ENCODE peak calls at places on chromosome 21, in four cellular contexts. P is WTC11, M is K562, D is A549. I is an unnamed sample.
A peak's percentile ranks its signal among the peaks of the same experiment; 100 is the strongest.

GRCh38 chr21:39387461-39388037 is 38.7 kb upstream of the HMGN1 start:
- DNase-seq in P (peak; percentile 98), M (peak; percentile 99), D (peak; percentile 88), I (peak; percentile 83)

GRCh38 chr21:23939369-23940065 is 1667.8 kb downstream of the MRPL39 start:
- DNase-seq in P (no peak), M (no peak), D (no peak), I (no peak)

GRCh38 chr21:17105972-17106371 is 406.9 kb upstream of the CXADR start:
- DNase-seq in P (no peak), M (no peak), D (no peak), I (no peak)

GRCh38 chr21:38853421-38853919 is 47.7 kb downstream of the ETS2 start:
- DNase-seq in P (no peak), M (no peak), D (peak; percentile 75), I (peak; percentile 30)

GRCh38 chr21:40511976-40512375 is 335.0 kb downstream of the DSCAM start:
- DNase-seq in P (no peak), M (no peak), D (peak; percentile 31), I (no peak)

GRCh38 chr21:31248598-31248997 is 95.5 kb downstream of the TIAM1 start:
- DNase-seq in P (no peak), M (no peak), D (peak; percentile 1), I (no peak)

GRCh38 chr21:17610862-17611261 is 1.8 kb downstream of the BTG3 start:
- DNase-seq in P (no peak), M (no peak), D (peak; percentile 1), I (peak; percentile 13)

GRCh38 chr21:39022035-39022900 is 161.0 kb downstream of the PSMG1 start:
- DNase-seq in P (no peak), M (no peak), D (no peak), I (no peak)

GRCh38 chr21:27769763-27770162 is 802.9 kb upstream of the ADAMTS5 start:
- DNase-seq in P (no peak), M (no peak), D (no peak), I (no peak)

GRCh38 chr21:38913120-38913975 is 107.6 kb downstream of the ETS2 start:
- DNase-seq in P (peak; percentile 75), M (peak; percentile 67), D (peak; percentile 79), I (no peak)

GRCh38 chr21:17798796-17799195 is 20.4 kb downstream of the C21orf91 start:
- DNase-seq in P (no peak), M (no peak), D (no peak), I (no peak)

GRCh38 chr21:26572668-26573381 is at the start of gene CYYR1:
- DNase-seq in P (peak; percentile 75), M (no peak), D (no peak), I (no peak)

GRCh38 chr21:37429356-37429755 is 62.8 kb downstream of the DYRK1A start:
- DNase-seq in P (no peak), M (no peak), D (no peak), I (no peak)

GRCh38 chr21:32328595-32328994 is 29.9 kb downstream of the MRAP start:
- DNase-seq in P (no peak), M (no peak), D (no peak), I (no peak)

GRCh38 chr21:35291963-35292627 is 243.0 kb upstream of the RUNX1 start:
- DNase-seq in P (no peak), M (no peak), D (no peak), I (no peak)
- TF ChIP-seq NR3C1 in P (no peak), M (no peak), D (no peak), I (no peak)

GRCh38 chr21:42225042-42225441 is 6.1 kb downstream of the ABCG1 start:
- DNase-seq in P (no peak), M (no peak), D (no peak), I (no peak)

GRCh38 chr21:42223826-42224575 is 5.1 kb downstream of the ABCG1 start:
- DNase-seq in P (no peak), M (no peak), D (no peak), I (no peak)

GRCh38 chr21:42221581-42222345 is 2.8 kb downstream of the ABCG1 start:
- DNase-seq in P (no peak), M (no peak), D (no peak), I (no peak)

GRCh38 chr21:42222386-42222785 is 3.4 kb downstream of the ABCG1 start:
- DNase-seq in P (no peak), M (no peak), D (no peak), I (no peak)

DNA sequence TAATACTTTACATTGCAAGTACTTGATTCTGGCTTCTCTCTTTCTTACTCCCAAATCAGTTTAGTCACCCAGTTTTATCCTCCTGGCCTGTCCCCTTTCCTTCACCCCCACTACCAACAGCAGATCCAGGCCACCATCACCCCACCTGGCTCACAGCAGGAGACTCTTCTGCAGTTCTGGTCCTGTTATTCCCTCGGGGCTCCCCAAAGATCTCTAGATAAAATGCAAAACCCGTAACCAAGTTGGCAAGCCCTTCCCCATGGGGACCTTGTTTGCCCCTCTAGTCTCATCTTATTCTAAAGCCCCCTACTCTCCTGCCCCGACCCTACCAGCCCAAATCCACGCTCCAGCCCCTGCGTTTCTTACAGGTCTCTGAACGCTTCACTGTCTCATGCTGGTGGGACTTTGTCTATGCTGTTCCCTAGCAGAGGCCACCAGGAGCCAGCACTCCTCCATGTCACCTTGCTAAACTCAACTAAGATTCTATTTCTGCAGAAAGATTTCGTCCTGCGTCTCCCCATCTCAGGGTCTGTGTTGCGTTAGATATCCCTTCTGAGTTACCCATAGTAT is 4.0 kb downstream of the ABCG1 start:
- DNase-seq in P (no peak), M (no peak), D (no peak), I (no peak)
- TF ChIP-seq NR3C1 in P (no peak), M (no peak), D (no peak), I (no peak)

GRCh38 chr21:45560106-45561021 is 18.1 kb upstream of the SLC19A1 start:
- DNase-seq in P (no peak), M (no peak), D (no peak), I (no peak)
- TF ChIP-seq NR3C1 in P (no peak), M (no peak), D (no peak), I (no peak)

GRCh38 chr21:44503901-44504399 is 36.0 kb downstream of the KRTAP10-1 start:
- DNase-seq in P (no peak), M (no peak), D (no peak), I (no peak)
- TF ChIP-seq NR3C1 in P (no peak), M (no peak), D (no peak), I (no peak)

GRCh38 chr21:43602277-43603229 is 56.7 kb downstream of the HSF2BP start:
- DNase-seq in P (no peak), M (no peak), D (no peak), I (no peak)
- TF ChIP-seq NR3C1 in P (no peak), M (no peak), D (no peak), I (no peak)

DNA sequence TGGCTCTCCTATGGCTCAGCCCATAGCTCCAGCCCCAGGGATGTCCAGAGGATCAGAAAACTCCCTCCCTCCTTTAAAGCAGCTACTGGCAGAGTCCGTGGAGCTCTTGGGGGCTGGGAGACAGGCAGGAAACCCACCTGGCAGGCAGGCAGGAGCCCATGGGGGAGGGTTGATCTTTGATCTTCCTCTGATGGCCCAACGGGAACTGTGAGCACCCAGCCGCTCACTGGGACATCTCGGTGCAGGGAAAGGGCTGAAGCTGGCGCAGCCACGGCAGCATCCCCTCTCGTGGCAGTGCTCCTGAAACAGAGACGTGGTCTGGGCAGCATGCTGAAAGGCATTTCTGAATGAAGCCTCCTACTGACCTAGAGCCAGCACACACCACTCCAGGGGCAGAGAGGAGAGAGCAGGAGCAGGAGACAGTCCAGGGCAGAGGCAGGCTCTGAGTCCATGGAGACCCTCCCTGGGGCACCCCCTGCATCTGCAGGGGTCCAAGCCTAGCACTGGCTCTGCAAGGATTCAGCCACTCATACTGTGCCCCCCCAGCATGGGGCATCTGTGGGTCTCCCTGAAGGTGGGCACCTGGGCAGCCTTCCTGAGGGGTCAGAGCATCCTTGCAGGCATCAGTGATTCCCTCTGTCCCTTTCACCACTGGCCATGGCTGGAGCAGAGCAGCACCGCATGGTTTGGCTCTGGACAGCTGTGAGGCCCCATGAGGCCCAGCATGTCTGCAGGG is 4.9 kb upstream of the SLX9 start:
- DNase-seq in P (no peak), M (no peak), D (no peak), I (no peak)
- TF ChIP-seq NR3C1 in P (no peak), M (no peak), D (no peak), I (no peak)

GRCh38 chr21:33608559-33608958 is 20.1 kb upstream of the DONSON start:
- DNase-seq in P (no peak), M (no peak), D (no peak), I (no peak)
- TF ChIP-seq NR3C1 in P (no peak), M (no peak), D (no peak), I (no peak)

I was measured in HepG2.